ENCODE peak calls at places on chromosomes 12 and 14, in four cellular contexts. H is lung, E is fibroblast of lung, G is upper lobe of left lung. P is an unnamed sample.

GRCh38 chr14:66139432-66139831 is 346.7 kb upstream of the CCDC196 start:
- DNase-seq in G (no peak), H (no peak), E (no peak), P (no peak)

GRCh38 chr14:75769047-75769685 is 108.1 kb downstream of the TTLL5 start:
- DNase-seq in H (no peak), G (no peak), E (no peak), P (no peak)

GRCh38 chr14:39266871-39267591 is 33.3 kb downstream of the MIA2 start:
- DNase-seq in E (peak), H (peak), G (peak), P (peak)

GRCh38 chr12:25725874-25726273 is 172.8 kb upstream of the LMNTD1 start:
- DNase-seq in H (no peak), E (peak), G (no peak), P (no peak)

GRCh38 chr14:104230946-104231345 is 92.6 kb downstream of the KIF26A start:
- DNase-seq in E (no peak), G (no peak), H (no peak), P (no peak)

GRCh38 chr14:105211086-105211757 is 30.1 kb upstream of the NUDT14 start:
- DNase-seq in E (no peak), G (no peak), H (no peak), P (no peak)

GRCh38 chr12:120012067-120012621 is 23.1 kb downstream of the BICDL1 start:
- DNase-seq in G (no peak), E (no peak), H (no peak), P (no peak)

GRCh38 chr14:102826161-102826560 is 48.9 kb downstream of the TRAF3 start:
- DNase-seq in E (no peak), G (no peak), H (no peak), P (no peak)

GRCh38 chr14:64954491-64955240 is 12.1 kb upstream of the GPX2 start:
- DNase-seq in H (no peak), G (no peak), E (no peak), P (no peak)

GRCh38 chr14:61322799-61323290 is 1.5 kb downstream of the PRKCH start:
- DNase-seq in H (peak), E (peak), G (peak), P (no peak)

GRCh38 chr12:110279976-110280783 is 867 bp upstream of the ATP2A2 start:
- DNase-seq in E (no peak), G (peak), H (peak), P (no peak)

GRCh38 chr12:88113871-88114270 is 28.0 kb downstream of the CEP290 start:
- DNase-seq in H (no peak), G (no peak), E (peak), P (no peak)

GRCh38 chr14:104975481-104976197 is 2.5 kb downstream of the AHNAK2 start:
- DNase-seq in H (no peak), E (no peak), G (no peak), P (no peak)

GRCh38 chr12:121792607-121793500 is 634 bp downstream of the RHOF start:
- DNase-seq in H (peak), G (peak), E (no peak), P (no peak)

GRCh38 chr12:131159660-131160059 is 206.0 kb downstream of the ADGRD1 start:
- DNase-seq in E (no peak), G (no peak), H (no peak), P (no peak)

GRCh38 chr14:99650189-99650588 is 5.3 kb downstream of the HHIPL1 start:
- DNase-seq in E (no peak), H (no peak), G (no peak), P (no peak)

GRCh38 chr12:9163392-9163791 is 44.8 kb downstream of the PZP start:
- DNase-seq in E (no peak), G (no peak), H (no peak), P (no peak)

GRCh38 chr12:108856170-108856427 is 1.3 kb downstream of the SSH1 start:
- DNase-seq in E (no peak), H (no peak), G (peak), P (no peak)

GRCh38 chr14:77031680-77032482 is 3.4 kb upstream of the IRF2BPL start:
- DNase-seq in H (no peak), G (no peak), E (peak), P (no peak)

GRCh38 chr14:36217732-36218131 is 41.2 kb upstream of the PTCSC3 start:
- DNase-seq in E (no peak), H (peak), G (peak), P (no peak)

GRCh38 chr12:68798880-68799229 is 9.1 kb upstream of the MDM2 start:
- DNase-seq in H (no peak), G (no peak), E (no peak), P (no peak)

GRCh38 chr14:69354383-69355154 is 43.5 kb downstream of the ERH start:
- DNase-seq in H (no peak), E (no peak), G (no peak), P (no peak)

GRCh38 chr12:119692410-119692809 is 24.5 kb downstream of the PRKAB1 start:
- DNase-seq in G (no peak), H (no peak), E (peak), P (no peak)

GRCh38 chr12:11624126-11624525 is 25.3 kb upstream of the ETV6 start:
- DNase-seq in E (no peak), G (no peak), H (no peak), P (no peak)

GRCh38 chr14:66247662-66248061 is 238.5 kb upstream of the CCDC196 start:
- DNase-seq in H (no peak), E (no peak), G (no peak), P (no peak)

GRCh38 chr12:68479261-68479581 is 131.5 kb upstream of the RAP1B start:
- DNase-seq in G (no peak), E (peak), H (no peak), P (no peak)

GRCh38 chr14:99562848-99563748 is 40.9 kb downstream of the CCDC85C start:
- DNase-seq in G (peak), H (peak), E (peak), P (peak)

GRCh38 chr12:126627596-126627995 is 1562.4 kb downstream of the AACS start:
- DNase-seq in H (no peak), G (no peak), E (no peak), P (no peak)

GRCh38 chr14:65972346-65972745 is 513.8 kb upstream of the CCDC196 start:
- DNase-seq in E (no peak), H (no peak), G (no peak), P (no peak)

GRCh38 chr12:53340398-53340797 is 4.2 kb upstream of the SP7 start:
- DNase-seq in E (no peak), H (no peak), G (no peak), P (no peak)

GRCh38 chr12:19421503-19422282 is 17.6 kb upstream of the AEBP2 start:
- DNase-seq in H (no peak), E (no peak), G (no peak), P (peak)

GRCh38 chr14:103613517-103613916 is 15.5 kb upstream of the KLC1 start:
- DNase-seq in G (no peak), E (peak), H (no peak), P (no peak)

GRCh38 chr12:45273717-45274271 is 57.9 kb downstream of the ANO6 start:
- DNase-seq in E (peak), G (peak), H (peak), P (no peak)

GRCh38 chr14:55665067-55665700 is 85.2 kb downstream of the KTN1 start:
- DNase-seq in H (no peak), G (no peak), E (peak), P (no peak)

DNA sequence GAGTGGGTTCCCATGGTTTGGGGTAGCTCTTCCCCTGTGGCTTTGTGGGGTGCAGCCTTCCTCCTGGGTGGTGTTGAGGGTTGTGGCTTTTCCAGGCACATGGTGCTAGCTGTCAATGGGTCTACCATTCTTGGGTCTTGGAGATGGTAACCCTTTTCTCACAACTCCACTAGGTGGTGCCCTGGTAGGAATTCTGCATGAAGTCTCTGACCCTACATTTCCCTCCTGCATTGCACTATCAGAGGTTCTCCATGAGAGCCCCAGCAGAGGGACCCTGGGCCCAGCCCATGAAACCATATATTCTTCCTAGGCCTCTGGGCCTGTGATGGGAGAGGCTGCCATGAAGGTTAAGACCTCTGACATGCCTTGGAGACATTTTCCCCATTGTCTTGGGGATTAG is 1093.3 kb downstream of the SLC16A7 start:
- DNase-seq in G (no peak), E (no peak), H (no peak), P (no peak)
- TF ChIP-seq CTCF in G (no peak), E (no peak), H (no peak), P (no peak)

GRCh38 chr14:94707494-94707893 is 62.4 kb downstream of the GSC start:
- DNase-seq in E (no peak), G (no peak), H (no peak), P (no peak)
- TF ChIP-seq CTCF in E (no peak), G (no peak), H (no peak), P (peak)

GRCh38 chr14:52272375-52272774 is 4.9 kb downstream of the PTGDR start:
- DNase-seq in G (no peak), E (peak), H (no peak), P (no peak)
- TF ChIP-seq CTCF in G (no peak), E (peak), H (no peak), P (peak)

GRCh38 chr12:3305464-3305863 is 185.5 kb upstream of the PRMT8 start:
- DNase-seq in E (no peak), G (no peak), H (no peak), P (no peak)

GRCh38 chr12:3304436-3305135 is 186.4 kb upstream of the PRMT8 start:
- DNase-seq in H (no peak), G (no peak), E (peak), P (no peak)

GRCh38 chr12:3302406-3303041 is 188.5 kb upstream of the PRMT8 start:
- DNase-seq in G (no peak), H (no peak), E (no peak), P (no peak)

GRCh38 chr12:3305904-3306619 is 184.9 kb upstream of the PRMT8 start:
- DNase-seq in E (no peak), G (no peak), H (no peak), P (no peak)

GRCh38 chr12:3303410-3304136 is 187.4 kb upstream of the PRMT8 start:
- DNase-seq in H (no peak), G (no peak), E (no peak), P (no peak)
- TF ChIP-seq CTCF in H (no peak), G (no peak), E (no peak), P (no peak)

GRCh38 chr12:89157413-89157812 is 194.9 kb downstream of the DUSP6 start:
- DNase-seq in E (no peak), G (no peak), H (no peak), P (no peak)
- TF ChIP-seq CTCF in E (no peak), G (no peak), H (no peak), P (no peak)

DNA sequence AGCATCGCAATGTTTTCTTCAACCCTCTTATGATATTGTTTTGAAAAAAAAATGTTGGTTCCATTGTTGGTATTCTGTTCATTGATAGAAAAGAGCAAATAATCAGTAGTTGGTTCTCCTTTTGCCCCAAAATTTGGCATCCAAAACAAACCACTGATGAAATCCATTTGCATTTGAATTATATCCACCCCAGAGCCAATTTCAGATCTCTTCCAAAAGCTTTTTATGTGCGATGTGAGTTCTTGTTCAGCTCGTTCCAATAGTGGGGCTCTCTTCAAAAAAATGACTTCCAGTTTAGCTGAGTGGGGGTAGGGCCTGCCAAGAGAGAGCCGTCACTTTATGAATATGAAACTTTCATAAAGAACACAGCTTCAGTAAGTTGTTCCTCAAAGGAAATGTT is 130.7 kb downstream of the DIO2 start:
- DNase-seq in G (no peak), H (no peak), E (no peak), P (no peak)
- TF ChIP-seq CTCF in G (no peak), H (no peak), E (no peak), P (no peak)

GRCh38 chr14:22630486-22630885 is 13.7 kb downstream of the OR6J1 start:
- DNase-seq in G (no peak), H (no peak), E (peak), P (no peak)

GRCh38 chr14:22626590-22626989 is 17.6 kb downstream of the OR6J1 start:
- DNase-seq in H (no peak), E (no peak), G (no peak), P (no peak)

GRCh38 chr14:22627506-22628263 is 16.5 kb downstream of the OR6J1 start:
- DNase-seq in E (no peak), H (no peak), G (no peak), P (no peak)

GRCh38 chr14:22629357-22629756 is 14.8 kb downstream of the OR6J1 start:
- DNase-seq in H (no peak), G (no peak), E (no peak), P (no peak)

DNA sequence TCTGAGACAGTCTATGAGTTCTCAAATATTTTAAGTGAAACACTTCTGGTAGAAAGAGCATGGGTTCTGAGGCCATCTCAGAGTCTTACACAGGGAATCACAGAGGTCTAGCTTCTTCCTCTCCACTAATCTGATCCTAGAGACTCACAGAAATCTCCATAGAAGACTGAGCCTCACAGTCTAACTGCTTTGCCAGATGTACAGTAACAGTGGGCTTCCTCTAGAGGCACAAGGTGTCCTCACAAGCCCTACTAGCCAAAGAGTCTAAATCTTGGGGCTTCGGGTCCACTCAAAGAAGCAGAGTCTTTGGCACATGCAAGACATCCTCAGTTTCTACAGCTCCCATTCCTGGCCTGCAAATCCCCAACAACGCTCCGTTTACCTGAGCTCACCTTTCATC is 14.1 kb downstream of the OR6J1 start:
- DNase-seq in E (no peak), G (no peak), H (no peak), P (no peak)
- TF ChIP-seq CTCF in E (peak), G (no peak), H (no peak), P (no peak)

GRCh38 chr12:102976609-102977280 is 19.3 kb downstream of the ASCL1 start:
- DNase-seq in H (no peak), E (no peak), G (no peak), P (no peak)
- TF ChIP-seq CTCF in H (no peak), E (no peak), G (no peak), P (no peak)

P was measured in osteocyte.